ENCODE peak calls at places on chromosomes 1 and 21, in four cellular contexts. X is GM12878, V is HepG2, B is K562. A is an unnamed sample.

GRCh38 chr1:172273668-172274396 is 146.7 kb upstream of the C1orf105 start:
- DNase-seq in X (no peak), V (no peak), B (no peak), A (no peak)

GRCh38 chr1:78377356-78377928 is 113.3 kb upstream of the PTGFR start:
- DNase-seq in X (no peak), V (no peak), B (no peak), A (no peak)

GRCh38 chr1:9418851-9419250 is 120.4 kb upstream of the SLC25A33 start:
- DNase-seq in X (no peak), V (no peak), B (no peak), A (no peak)

GRCh38 chr1:150528196-150528595 is 12.6 kb downstream of the FALEC start:
- DNase-seq in X (no peak), V (no peak), B (no peak), A (no peak)

GRCh38 chr21:21468003-21468402 is 469.8 kb downstream of the NCAM2 start:
- DNase-seq in X (no peak), V (no peak), B (no peak), A (no peak)

GRCh38 chr21:34630536-34631143 is 15.7 kb upstream of the RCAN1 start:
- DNase-seq in X (peak; percentile 33), V (peak; percentile 44), B (peak; percentile 76), A (peak; percentile 70)

GRCh38 chr1:226487921-226488320 is 60.6 kb upstream of the STUM start:
- DNase-seq in X (no peak), V (no peak), B (no peak), A (no peak)

GRCh38 chr21:45498646-45499000 is 43.6 kb downstream of the SLC19A1 start:
- DNase-seq in X (no peak), V (no peak), B (no peak), A (no peak)

GRCh38 chr1:155207578-155208405 is at the start of gene THBS3:
- DNase-seq in X (no peak), V (no peak), B (no peak), A (peak; percentile 61)

GRCh38 chr1:35768350-35769187 is 1.2 kb downstream of the CLSPN start:
- DNase-seq in X (no peak), V (no peak), B (peak; percentile 31), A (peak; percentile 23)

GRCh38 chr1:199859525-199859924 is 168.0 kb upstream of the NR5A2 start:
- DNase-seq in X (no peak), V (no peak), B (no peak), A (no peak)

GRCh38 chr21:46078322-46078981 is 19.5 kb upstream of the COL6A2 start:
- DNase-seq in X (no peak), V (no peak), B (no peak), A (no peak)

GRCh38 chr1:226481133-226481532 is 67.4 kb upstream of the STUM start:
- DNase-seq in X (no peak), V (peak; percentile 56), B (no peak), A (no peak)

GRCh38 chr1:234310460-234310817 is 62.8 kb upstream of the COA6 start:
- DNase-seq in X (no peak), V (no peak), B (no peak), A (no peak)

GRCh38 chr21:39263372-39263771 is 50.1 kb downstream of the BRWD1 start:
- DNase-seq in X (no peak), V (no peak), B (no peak), A (no peak)

GRCh38 chr1:200558866-200559459 is 61.6 kb downstream of the KIF14 start:
- DNase-seq in X (no peak), V (peak; percentile 29), B (peak; percentile 28), A (peak; percentile 59)

GRCh38 chr1:175612286-175612685 is 131.1 kb downstream of the TNR start:
- DNase-seq in X (no peak), V (no peak), B (no peak), A (peak; percentile 30)

GRCh38 chr1:20219991-20220390 is 33.7 kb upstream of the PLA2G2C start:
- DNase-seq in X (no peak), V (no peak), B (no peak), A (no peak)

GRCh38 chr1:87523466-87523865 is 194.8 kb downstream of the LMO4 start:
- DNase-seq in X (no peak), V (no peak), B (no peak), A (no peak)

GRCh38 chr1:29709711-29710169 is 473.4 kb downstream of the PTPRU start:
- DNase-seq in X (no peak), V (no peak), B (no peak), A (no peak)

GRCh38 chr1:16993521-16994038 is 13.2 kb upstream of the MFAP2 start:
- DNase-seq in X (no peak), V (no peak), B (no peak), A (no peak)

GRCh38 chr1:12383786-12384185 is 154.0 kb downstream of the VPS13D start:
- DNase-seq in X (no peak), V (no peak), B (no peak), A (no peak)

GRCh38 chr1:111976842-111977241 is 12.6 kb downstream of the KCND3 start:
- DNase-seq in X (no peak), V (peak; percentile 61), B (no peak), A (no peak)

GRCh38 chr1:32413507-32414185 is 19.4 kb upstream of the BSDC1 start:
- DNase-seq in X (peak; percentile 48), V (peak; percentile 83), B (peak; percentile 81), A (peak; percentile 94)

GRCh38 chr1:219788091-219788490 is 140.3 kb downstream of the SLC30A10 start:
- DNase-seq in X (no peak), V (no peak), B (no peak), A (no peak)

GRCh38 chr21:38479641-38480515 is 18.4 kb downstream of the ERG start:
- DNase-seq in X (no peak), V (no peak), B (no peak), A (no peak)

GRCh38 chr1:10889628-10890353 is 93.3 kb upstream of the CASZ1 start:
- DNase-seq in X (no peak), V (no peak), B (no peak), A (no peak)

GRCh38 chr1:175783126-175783722 is 39.8 kb upstream of the TNR start:
- DNase-seq in X (no peak), V (no peak), B (no peak), A (no peak)

GRCh38 chr1:29415156-29415830 is 179.0 kb downstream of the PTPRU start:
- DNase-seq in X (no peak), V (peak; percentile 49), B (peak; percentile 74), A (peak; percentile 70)

GRCh38 chr1:84344286-84344685 is 42.8 kb downstream of the SAMD13 start:
- DNase-seq in X (no peak), V (no peak), B (peak; percentile 22), A (no peak)

GRCh38 chr1:198449281-198449680 is 91.2 kb downstream of the ATP6V1G3 start:
- DNase-seq in X (no peak), V (no peak), B (no peak), A (no peak)

GRCh38 chr1:198449727-198450433 is 90.6 kb downstream of the ATP6V1G3 start:
- DNase-seq in X (no peak), V (no peak), B (no peak), A (no peak)

GRCh38 chr1:198443374-198444233 is 96.9 kb downstream of the ATP6V1G3 start:
- DNase-seq in X (no peak), V (peak; percentile 48), B (no peak), A (no peak)

GRCh38 chr1:198447468-198447867 is 93.0 kb downstream of the ATP6V1G3 start:
- DNase-seq in X (no peak), V (no peak), B (no peak), A (no peak)

GRCh38 chr1:198444792-198445191 is 95.7 kb downstream of the ATP6V1G3 start:
- DNase-seq in X (no peak), V (no peak), B (no peak), A (no peak)
- H3K36me3 ChIP-seq in X (no peaks in the 10 kb centered on the region), V (no peaks in the 10 kb centered on the region), B (no peaks in the 10 kb centered on the region), A (no peaks in the 10 kb centered on the region)

DNA sequence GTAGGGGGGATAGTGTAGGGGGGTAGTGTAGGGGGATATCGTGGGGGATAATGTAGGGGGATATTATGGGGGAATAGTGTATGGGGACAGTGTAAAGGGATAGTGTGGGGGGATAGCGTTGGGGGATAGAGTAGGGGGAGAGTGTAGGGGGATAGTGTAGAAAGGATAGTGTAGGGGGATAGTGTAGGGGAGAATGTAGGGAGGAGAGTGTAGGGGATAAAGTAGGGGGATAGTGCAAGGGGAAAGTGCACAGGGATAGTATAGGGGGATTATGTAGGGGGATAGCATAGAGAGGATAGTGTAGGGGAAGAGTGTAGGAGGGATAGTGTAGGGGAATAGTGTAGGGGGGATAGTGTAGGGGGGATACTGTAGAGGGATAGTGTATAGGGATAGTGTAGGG is 12.3 kb upstream of the ARF1 start:
- DNase-seq in X (no peak), V (no peak), B (no peak), A (no peak)
- TF ChIP-seq JUNB in X (no peak), V (no peak), B (no peak), A (no peak)

DNA sequence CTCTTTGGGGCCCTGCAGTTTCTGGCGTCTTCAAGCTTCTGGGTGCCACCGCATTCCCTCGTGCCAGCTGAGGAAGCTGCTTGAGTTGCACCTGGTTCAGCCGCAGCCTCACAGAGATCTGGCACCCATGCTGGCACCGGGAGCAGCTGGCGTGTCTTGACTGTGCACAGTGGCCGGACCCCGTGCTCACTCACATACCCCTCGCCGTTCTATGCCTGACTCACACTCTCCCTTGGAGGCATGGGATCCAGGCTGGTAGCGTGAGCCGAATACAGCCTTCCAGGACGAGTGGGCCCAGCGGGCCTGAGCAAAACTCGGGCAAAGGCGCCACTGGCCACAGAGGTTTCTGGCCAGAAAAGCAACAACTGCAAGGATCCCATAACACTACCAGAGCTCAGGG is 8.6 kb upstream of the MTR start:
- DNase-seq in X (no peak), V (no peak), B (no peak), A (no peak)
- TF ChIP-seq EZH2 in X (no peak), V (no peak), B (no peak), A (no peak)

GRCh38 chr1:3787347-3787710 is 9.0 kb downstream of the LRRC47 start:
- DNase-seq in X (no peak), V (no peak), B (no peak), A (no peak)

GRCh38 chr1:3785045-3785444 is 11.3 kb downstream of the LRRC47 start:
- DNase-seq in X (no peak), V (peak; percentile 89), B (no peak), A (no peak)

GRCh38 chr1:3786468-3787346 is 9.6 kb downstream of the LRRC47 start:
- DNase-seq in X (no peak), V (no peak), B (no peak), A (no peak)

GRCh38 chr1:3783651-3784474 is 11.3 kb downstream of the SMIM1 start:
- DNase-seq in X (no peak), V (no peak), B (no peak), A (no peak)

GRCh38 chr1:3785458-3786157 is 10.7 kb downstream of the LRRC47 start:
- DNase-seq in X (no peak), V (peak; percentile 60), B (peak; percentile 70), A (peak; percentile 82)
- H3K36me3 ChIP-seq in X (peaks cover 25% of the 10 kb centered on the region), V (peaks cover 62% of the 10 kb centered on the region), B (peaks cover 98% of the 10 kb centered on the region), A (peaks cover 30% of the 10 kb centered on the region)

DNA sequence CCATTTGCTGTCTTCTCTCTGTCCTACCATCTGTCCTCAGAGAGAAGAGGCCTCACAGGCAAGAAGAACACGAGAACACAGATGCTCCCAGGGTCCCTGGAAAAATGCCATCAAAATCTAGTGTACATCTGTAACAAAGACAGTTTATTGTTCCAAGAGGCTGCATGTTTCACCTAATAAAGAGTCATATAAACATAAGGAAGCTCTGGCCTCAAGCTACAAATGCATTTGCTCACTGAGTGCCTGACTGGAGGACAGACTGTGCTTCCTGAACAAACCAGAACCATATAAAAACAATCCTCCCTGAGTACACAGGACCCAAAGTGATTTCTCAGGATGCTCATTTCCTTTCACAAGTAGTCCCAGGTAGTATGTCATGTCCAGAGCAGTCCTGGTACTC is 76.3 kb upstream of the SLC44A3 start:
- DNase-seq in X (no peak), V (no peak), B (no peak), A (no peak)
- TF ChIP-seq JUNB in X (no peak), V (no peak), B (no peak), A (no peak)